ENCODE peak calls at places on chromosomes 2 and 18, in five cellular contexts. N is endodermal cell, R is testis, I is dorsolateral prefrontal cortex, J is pancreas. Z is an unnamed sample.

GRCh38 chr18:27404855-27405254 is 219.7 kb upstream of the CHST9 start:
- DNase-seq in I (no peak), R (no peak), J (no peak), N (no peak), Z (no peak)

GRCh38 chr18:75337348-75337747 is 90.2 kb downstream of the SMIM21 start:
- DNase-seq in N (no peak), J (no peak), I (no peak), R (no peak), Z (no peak)

GRCh38 chr2:238376884-238377391 is 49.8 kb upstream of the ASB1 start:
- DNase-seq in I (no peak), N (no peak), J (no peak), R (no peak), Z (no peak)

GRCh38 chr2:56386657-56387056 is 202.9 kb downstream of the CCDC85A start:
- DNase-seq in I (no peak), J (no peak), R (no peak), N (no peak), Z (no peak)

GRCh38 chr2:175234650-175235049 is 53.1 kb upstream of the ATP5MC3 start:
- DNase-seq in I (no peak), R (no peak), J (no peak), N (no peak), Z (no peak)

GRCh38 chr2:198916548-198916947 is 541.2 kb downstream of the SATB2 start:
- DNase-seq in I (no peak), J (no peak), R (no peak), N (no peak), Z (no peak)

GRCh38 chr2:174121178-174121577 is 127.2 kb downstream of the OLA1 start:
- DNase-seq in R (no peak), J (no peak), N (no peak), I (no peak), Z (no peak)

GRCh38 chr18:3148930-3149535 is 70.7 kb downstream of the MYOM1 start:
- DNase-seq in I (no peak), N (no peak), J (no peak), R (no peak), Z (no peak)

GRCh38 chr2:218033590-218034496 is 31.0 kb upstream of the TNS1 start:
- DNase-seq in R (no peak), N (peak), I (no peak), J (peak), Z (no peak)

GRCh38 chr2:171479154-171479814 is 43.0 kb upstream of the CYBRD1 start:
- DNase-seq in J (no peak), N (no peak), R (no peak), I (no peak), Z (no peak)

GRCh38 chr2:71927757-71928715 is 219.6 kb downstream of the CYP26B1 start:
- DNase-seq in J (no peak), R (no peak), I (no peak), N (peak), Z (no peak)

GRCh38 chr2:141195087-141195486 is 935.7 kb downstream of the LRP1B start:
- DNase-seq in I (no peak), R (no peak), J (no peak), N (no peak), Z (no peak)

GRCh38 chr2:162509288-162509968 is 165.5 kb downstream of the GCA start:
- DNase-seq in I (no peak), R (no peak), J (no peak), N (no peak), Z (no peak)

GRCh38 chr2:208163489-208163888 is at the start of gene CRYGA:
- DNase-seq in R (no peak), J (no peak), N (no peak), I (no peak), Z (no peak)

GRCh38 chr2:41737888-41738287 is 309.9 kb upstream of the PKDCC start:
- DNase-seq in N (no peak), R (no peak), J (no peak), I (no peak), Z (no peak)

GRCh38 chr2:99880148-99880983 is 262.0 kb downstream of the AFF3 start:
- DNase-seq in N (no peak), J (no peak), R (no peak), I (no peak), Z (no peak)

GRCh38 chr2:149926149-149926548 is 338.6 kb upstream of the MMADHC start:
- DNase-seq in J (no peak), N (no peak), I (no peak), R (no peak), Z (no peak)

GRCh38 chr2:110858135-110858737 is 125.9 kb downstream of the ACOXL start:
- DNase-seq in I (peak), R (no peak), N (no peak), J (no peak), Z (peak)

GRCh38 chr18:61443311-61443710 is 110.1 kb downstream of the CDH20 start:
- DNase-seq in N (no peak), J (no peak), I (no peak), R (no peak), Z (no peak)

GRCh38 chr2:52260904-52261303 is 1229.0 kb upstream of the NRXN1 start:
- DNase-seq in N (no peak), J (no peak), R (no peak), I (no peak), Z (no peak)

GRCh38 chr2:128488429-128488828 is 169.8 kb upstream of the HS6ST1 start:
- DNase-seq in N (no peak), I (no peak), J (no peak), R (peak), Z (no peak)

GRCh38 chr2:82259551-82259950 is 1955.0 kb upstream of the LRRTM1 start:
- DNase-seq in J (no peak), R (no peak), N (no peak), I (no peak), Z (no peak)

GRCh38 chr18:48541026-48541746 is 2.4 kb downstream of the CTIF start:
- DNase-seq in J (no peak), R (peak), N (peak), I (peak), Z (no peak)

DNA sequence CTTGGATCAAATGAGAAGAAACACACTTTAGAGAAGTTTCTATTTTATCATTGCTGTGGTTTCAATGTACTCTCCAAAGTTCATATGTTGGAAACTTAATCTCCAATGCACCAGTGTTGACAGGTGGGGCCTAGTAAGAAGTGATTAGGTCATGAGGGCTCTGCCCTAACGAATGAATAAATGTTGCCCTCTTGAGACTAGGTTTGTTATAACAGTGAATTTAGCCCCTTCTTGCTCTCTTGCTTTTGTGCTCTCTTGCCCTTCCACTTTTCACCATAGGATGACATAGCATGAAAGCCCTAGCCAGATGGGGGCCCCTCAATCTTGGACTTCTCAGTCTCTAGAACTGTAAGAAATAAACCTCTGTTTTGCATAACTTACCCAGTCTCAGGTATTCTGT is 664.8 kb downstream of the DCC start:
- DNase-seq in R (no peak), I (no peak), N (peak), J (no peak), Z (no peak)
- TF ChIP-seq CTCF in R (no peak), I (no peak), N (peak), J (no peak), Z (no peak)

GRCh38 chr2:239583879-239584859 is 183.3 kb upstream of the HDAC4 start:
- DNase-seq in N (no peak), R (no peak), I (peak), J (no peak), Z (no peak)
- TF ChIP-seq CTCF in N (no peak), R (no peak), I (no peak), J (no peak), Z (no peak)

DNA sequence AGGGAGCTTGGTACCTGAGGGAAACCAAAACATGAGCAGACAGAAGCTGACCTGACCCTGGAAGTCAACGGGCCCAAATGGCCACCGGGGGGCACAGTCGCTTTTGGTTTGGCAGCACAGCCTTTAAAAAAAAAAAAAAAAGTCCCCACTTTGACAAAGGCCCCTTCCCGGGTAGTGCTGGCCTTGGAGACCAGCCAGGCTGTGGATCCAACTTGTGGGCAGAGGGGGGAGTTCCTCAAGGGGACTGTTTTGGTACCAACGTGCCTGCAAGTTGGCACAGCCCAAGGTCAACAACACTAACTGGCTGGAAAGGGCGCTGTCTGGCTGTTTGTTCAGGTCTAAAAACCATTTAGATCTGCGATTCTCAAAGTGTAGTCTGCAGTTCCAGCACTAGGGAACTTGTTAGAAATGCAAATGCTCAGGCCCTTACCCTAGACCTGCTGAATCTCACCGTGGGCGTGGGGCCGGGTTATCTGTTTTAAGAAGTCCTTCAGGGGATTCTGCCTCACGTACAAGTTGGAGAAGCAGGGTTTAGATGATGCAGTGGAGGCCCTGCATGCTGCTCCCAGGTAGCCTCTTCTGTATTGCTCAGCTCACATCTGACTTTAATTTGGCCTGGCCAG is 83.0 kb downstream of the LPIN1 start:
- DNase-seq in R (peak), I (peak), N (peak), J (no peak), Z (peak)
- TF ChIP-seq CTCF in R (peak), I (peak), N (peak), J (peak), Z (peak)

DNA sequence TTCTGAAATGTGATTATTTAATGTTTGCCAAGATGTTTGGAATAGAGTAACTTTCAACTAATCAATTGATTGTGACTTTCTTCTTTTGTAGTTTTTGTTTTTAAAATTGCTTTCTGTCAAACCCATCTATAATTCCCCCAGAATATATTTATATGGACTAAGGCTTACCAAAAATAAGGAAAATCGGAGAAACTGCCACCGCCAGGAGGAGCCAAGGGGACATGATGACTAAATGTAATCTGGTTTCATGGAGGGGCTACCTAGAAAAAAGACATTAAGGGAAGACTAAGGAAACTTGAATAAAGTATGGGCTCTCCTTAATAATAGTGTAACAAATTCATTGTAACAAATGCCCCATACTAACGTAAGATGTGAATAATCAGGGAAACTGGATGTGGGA is 19.5 kb downstream of the BOLA3 start:
- DNase-seq in R (no peak), J (no peak), I (no peak), N (peak), Z (no peak)
- TF ChIP-seq CTCF in R (no peak), J (no peak), I (no peak), N (peak), Z (no peak)

DNA sequence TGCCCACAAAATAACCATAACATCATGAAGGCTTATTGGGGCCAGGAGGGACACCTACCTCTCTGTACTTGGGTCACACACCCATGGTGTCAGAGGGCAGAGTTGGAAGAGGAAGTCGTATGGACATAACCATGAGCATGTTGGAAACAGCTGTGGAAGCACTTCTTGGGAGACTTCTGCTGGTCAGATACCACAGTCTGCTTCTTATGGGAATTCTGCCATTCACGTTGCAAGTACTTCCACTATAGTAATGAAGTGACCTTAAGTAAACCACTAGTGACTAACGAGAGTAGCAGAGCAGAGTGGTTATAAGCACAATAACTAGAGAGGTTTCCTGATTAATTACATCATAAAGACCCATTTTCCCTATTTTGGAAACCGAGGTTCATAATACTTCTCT is 61.1 kb upstream of the TFPI start:
- DNase-seq in J (no peak), N (no peak), R (no peak), I (no peak), Z (no peak)
- TF ChIP-seq CTCF in J (no peak), N (no peak), R (no peak), I (no peak), Z (no peak)

DNA sequence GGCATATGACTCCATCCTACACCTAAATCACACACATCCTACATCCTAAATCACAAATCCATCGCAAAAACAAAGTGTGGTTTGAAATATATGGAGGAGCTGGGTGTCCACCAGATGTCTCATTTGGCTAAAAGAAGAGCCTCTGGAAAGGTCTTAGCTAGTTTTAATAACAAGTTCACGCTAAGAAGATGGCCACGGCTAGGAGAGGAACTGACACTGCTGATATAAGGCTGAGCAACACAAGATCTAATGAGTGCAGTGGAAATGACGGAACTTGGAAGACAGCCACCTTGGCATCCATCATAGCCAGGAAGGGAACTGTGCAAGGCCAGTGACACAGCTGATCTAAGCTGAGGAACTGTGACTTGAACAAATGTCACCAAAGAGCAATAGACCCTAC is 60.0 kb upstream of the AGAP1 start:
- DNase-seq in R (peak), N (peak), I (no peak), J (no peak), Z (no peak)
- TF ChIP-seq CTCF in R (no peak), N (no peak), I (peak), J (no peak), Z (no peak)

Z was measured in CD4-positive, alpha-beta T cell.